ENCODE peak calls at places on chromosomes 16 and 17, in four cellular contexts. Z, X, S and B are unnamed samples.
A peak's percentile ranks its signal among the peaks of the same experiment; 100 is the strongest.

GRCh38 chr17:17379197-17379991 is 76.2 kb downstream of the NT5M start:
- DNase-seq in Z (no peak), S (no peak), X (no peak), B (peak; percentile 61)

GRCh38 chr16:87140211-87141200 is 176.7 kb downstream of the C16orf95 start:
- DNase-seq in X (no peak), Z (no peak), S (no peak), B (no peak)

GRCh38 chr17:73272906-73273218 is 11.2 kb upstream of the CPSF4L start:
- DNase-seq in Z (no peak), X (peak; percentile 25), S (no peak), B (no peak)

GRCh38 chr16:46427340-46428107 is 193.7 kb downstream of the SHCBP1 start:
- DNase-seq in S (no peak), Z (no peak), X (no peak), B (no peak)

GRCh38 chr17:13962716-13963115 is 106.6 kb upstream of the COX10 start:
- DNase-seq in S (no peak), Z (no peak), X (no peak), B (no peak)

GRCh38 chr16:87344931-87345631 is 27.9 kb upstream of the C16orf95 start:
- DNase-seq in S (no peak), Z (no peak), X (peak; percentile 39), B (no peak)

GRCh38 chr17:17971431-17972125 is 622 bp downstream of the TOM1L2 start:
- DNase-seq in Z (peak; percentile 63), S (peak; percentile 25), X (no peak), B (no peak)

GRCh38 chr17:83090424-83091256 is 11.2 kb downstream of the METRNL start:
- DNase-seq in S (no peak), X (no peak), Z (no peak), B (no peak)

GRCh38 chr16:13231365-13231764 is 330.0 kb downstream of the SHISA9 start:
- DNase-seq in Z (no peak), X (no peak), S (no peak), B (no peak)

GRCh38 chr16:68722119-68723024 is 14.7 kb upstream of the CDH1 start:
- DNase-seq in S (no peak), Z (no peak), X (no peak), B (no peak)

GRCh38 chr17:45722161-45722560 is 62.0 kb upstream of the CRHR1 start:
- DNase-seq in S (peak; percentile 85), X (peak; percentile 89), Z (no peak), B (peak; percentile 26)

GRCh38 chr17:65406552-65406951 is 154.9 kb downstream of the AXIN2 start:
- DNase-seq in Z (no peak), S (no peak), X (no peak), B (no peak)

GRCh38 chr16:1279945-1280589 is 24.2 kb downstream of the TPSD1 start:
- DNase-seq in X (no peak), Z (no peak), S (no peak), B (no peak)

GRCh38 chr16:89357460-89357859 is 132.9 kb downstream of the ANKRD11 start:
- DNase-seq in S (no peak), X (peak; percentile 63), Z (peak; percentile 50), B (peak; percentile 86)

GRCh38 chr16:716250-716607 is 1.3 kb downstream of the METRN start:
- DNase-seq in S (no peak), X (peak; percentile 55), Z (peak; percentile 78), B (no peak)

GRCh38 chr16:80948886-80949502 is 57.7 kb downstream of the CMC2 start:
- DNase-seq in X (peak; percentile 80), S (no peak), Z (no peak), B (peak; percentile 40)

GRCh38 chr17:78125976-78126894 is 2.3 kb downstream of the TMC6 start:
- DNase-seq in X (no peak), Z (no peak), S (no peak), B (peak; percentile 68)

GRCh38 chr16:56972898-56973689 is 11.3 kb downstream of the CETP start:
- DNase-seq in X (no peak), S (no peak), Z (no peak), B (no peak)

DNA sequence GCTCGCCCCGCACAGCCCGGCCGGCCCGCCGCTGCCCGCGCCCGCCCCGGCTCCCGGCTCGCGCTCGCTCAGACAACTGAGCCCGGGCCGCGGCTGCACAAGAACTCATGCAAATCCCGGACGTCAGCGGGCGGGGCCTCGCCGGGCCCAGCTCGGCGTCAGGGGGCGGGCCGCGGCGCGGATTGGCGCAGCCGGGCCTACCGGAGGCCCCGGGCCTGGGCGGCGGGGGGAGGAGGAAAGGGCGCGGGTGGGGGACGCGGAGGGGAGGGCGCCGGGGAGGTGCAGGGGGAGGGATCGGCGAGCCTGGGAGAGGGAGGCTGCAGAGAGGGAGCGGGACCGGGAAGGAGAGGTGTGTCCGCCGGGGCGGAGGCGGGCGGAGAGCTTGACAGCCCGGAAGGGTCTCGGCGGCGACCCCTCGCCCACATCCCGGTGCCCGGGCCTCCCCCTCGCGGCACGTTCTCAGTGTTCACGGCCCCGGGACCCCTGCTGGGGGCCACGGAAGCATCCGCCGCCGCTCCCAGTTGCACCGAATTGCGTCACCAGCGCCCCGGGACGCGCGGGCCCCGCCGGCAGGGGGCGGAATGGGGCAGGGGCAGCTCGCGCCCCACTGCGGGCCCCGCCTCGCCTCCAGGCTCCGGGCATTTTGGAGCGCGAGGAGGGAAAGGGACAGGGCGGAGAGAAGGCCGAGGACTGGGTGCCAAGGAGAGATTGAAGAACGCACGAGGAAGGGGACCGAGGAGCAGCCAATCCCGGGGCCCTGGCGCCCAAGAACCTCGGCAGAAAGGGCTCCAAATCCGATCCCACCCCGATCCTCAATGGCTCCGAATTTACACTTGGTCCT is at the start of gene CBX4:
- DNase-seq in Z (peak; percentile 98), X (peak; percentile 97), S (peak; percentile 87), B (peak; percentile 96)
- H3K4me1 ChIP-seq in Z (peaks cover 37% of the 10 kb centered on the region), X (no peaks in the 10 kb centered on the region), S (peaks cover 52% of the 10 kb centered on the region), B (peaks cover 12% of the 10 kb centered on the region)

DNA sequence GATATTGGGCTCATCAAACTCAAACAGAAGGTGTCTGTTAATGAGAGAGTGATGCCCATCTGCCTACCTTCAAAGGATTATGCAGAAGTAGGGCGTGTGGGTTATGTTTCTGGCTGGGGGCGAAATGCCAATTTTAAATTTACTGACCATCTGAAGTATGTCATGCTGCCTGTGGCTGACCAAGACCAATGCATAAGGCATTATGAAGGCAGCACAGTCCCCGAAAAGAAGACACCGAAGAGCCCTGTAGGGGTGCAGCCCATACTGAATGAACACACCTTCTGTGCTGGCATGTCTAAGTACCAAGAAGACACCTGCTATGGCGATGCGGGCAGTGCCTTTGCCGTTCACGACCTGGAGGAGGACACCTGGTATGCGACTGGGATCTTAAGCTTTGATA is 2.6 kb upstream of the HPR start:
- DNase-seq in S (no peak), Z (no peak), X (no peak), B (no peak)
- H3K27ac ChIP-seq in S (no peak overlapping the region), Z (no peak overlapping the region), X (no peak overlapping the region), B (no peak overlapping the region)

DNA sequence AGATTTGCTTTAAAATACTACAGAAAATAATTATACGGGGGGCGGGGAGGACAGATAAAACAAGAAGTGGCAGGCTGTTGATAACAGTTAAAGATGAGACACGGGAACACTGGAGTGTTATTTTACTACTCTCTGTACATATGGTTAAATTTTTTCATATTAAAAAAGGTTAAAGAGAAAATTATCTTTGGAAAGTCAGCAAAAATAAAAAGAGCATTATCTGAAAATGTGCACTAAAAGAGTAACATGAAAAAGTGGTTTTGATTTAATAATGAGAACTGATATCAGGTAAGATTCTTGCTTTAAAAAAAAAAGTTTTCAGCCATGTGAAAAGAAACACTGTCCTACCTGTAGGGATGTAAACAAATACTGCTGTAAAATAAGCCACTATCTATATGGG is 46.9 kb downstream of the ERN1 start:
- DNase-seq in X (no peak), Z (no peak), S (no peak), B (no peak)
- H3K4me1 ChIP-seq in X (peaks cover 10% of the 10 kb centered on the region), Z (peaks cover 29% of the 10 kb centered on the region), S (peaks cover 75% of the 10 kb centered on the region), B (peaks cover 5% of the 10 kb centered on the region)

GRCh38 chr17:35766903-35767510 is 6.3 kb downstream of the C17orf50 start:
- DNase-seq in S (peak; percentile 85), X (no peak), Z (peak; percentile 59), B (no peak)

GRCh38 chr17:35765086-35765710 is 4.5 kb downstream of the C17orf50 start:
- DNase-seq in X (no peak), S (no peak), Z (no peak), B (peak; percentile 37)

GRCh38 chr17:35764123-35764991 is 3.7 kb downstream of the C17orf50 start:
- DNase-seq in Z (peak; percentile 90), X (peak; percentile 97), S (peak; percentile 98), B (peak; percentile 92)

GRCh38 chr17:35765731-35766488 is 5.2 kb downstream of the C17orf50 start:
- DNase-seq in S (no peak), X (no peak), Z (no peak), B (no peak)

GRCh38 chr17:35766489-35766877 is 5.8 kb downstream of the C17orf50 start:
- DNase-seq in Z (no peak), S (no peak), X (no peak), B (no peak)
- H3K27ac ChIP-seq in Z (no peak overlapping the region), S (no peak overlapping the region), X (no peak overlapping the region), B (no peak overlapping the region)

DNA sequence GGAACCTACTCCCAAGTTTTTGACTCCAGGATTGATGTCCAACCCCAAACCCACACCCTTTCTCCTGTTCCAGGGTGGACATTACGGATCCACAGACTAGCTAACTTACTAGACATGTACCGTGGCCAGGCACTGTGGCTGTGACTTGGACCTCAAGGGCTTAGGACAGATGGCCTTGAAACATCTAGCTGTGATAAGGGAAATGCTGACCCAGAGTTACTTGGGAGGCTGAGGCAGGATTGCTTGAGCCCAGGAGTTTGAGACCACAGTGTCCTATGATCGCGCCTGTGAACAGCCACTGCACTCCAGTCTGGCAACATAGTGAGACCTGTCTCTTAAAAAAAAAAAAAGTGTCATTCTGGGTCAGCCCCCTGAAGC is 4.2 kb downstream of the STARD3 start:
- DNase-seq in X (no peak), Z (no peak), S (no peak), B (no peak)
- H3K4me1 ChIP-seq in X (peaks cover 7% of the 10 kb centered on the region), Z (peaks cover 62% of the 10 kb centered on the region), S (peaks cover 31% of the 10 kb centered on the region), B (peaks cover 4% of the 10 kb centered on the region)